ENCODE peak calls at places on chromosome 4, in five cellular contexts. One of them, this sample, is unnamed.

GRCh38 chr4:155568641-155569040 is 98.0 kb upstream of the GUCY1A1 start:
- DNase-seq in choroid plexus epithelial cell: no peak
- DNase-seq in activated naive CD8-positive, alpha-beta T cell treated with anti-CD3 and anti-CD28 coated beads, Interleukin-2, amount 50 U/mL, for 24 hours: no peak
- DNase-seq in T-helper 2 cell: no peak
- DNase-seq in AML-193: no peak
- DNase-seq in this sample: no peak

GRCh38 chr4:39641451-39641850 is 2.8 kb upstream of the SMIM14 start:
- DNase-seq in choroid plexus epithelial cell: no peak
- DNase-seq in activated naive CD8-positive, alpha-beta T cell treated with anti-CD3 and anti-CD28 coated beads, Interleukin-2, amount 50 U/mL, for 24 hours: no peak
- DNase-seq in T-helper 2 cell: no peak
- DNase-seq in AML-193: no peak
- DNase-seq in this sample: no peak

GRCh38 chr4:52036875-52037274 is 1.2 kb downstream of the SGCB start:
- DNase-seq in choroid plexus epithelial cell: no peak
- DNase-seq in activated naive CD8-positive, alpha-beta T cell treated with anti-CD3 and anti-CD28 coated beads, Interleukin-2, amount 50 U/mL, for 24 hours: no peak
- DNase-seq in T-helper 2 cell: no peak
- DNase-seq in AML-193: no peak
- DNase-seq in this sample: no peak

GRCh38 chr4:147582386-147583077 is 34.7 kb upstream of the TMEM184C start:
- DNase-seq in choroid plexus epithelial cell: peak; percentile 91
- DNase-seq in activated naive CD8-positive, alpha-beta T cell treated with anti-CD3 and anti-CD28 coated beads, Interleukin-2, amount 50 U/mL, for 24 hours: no peak
- DNase-seq in T-helper 2 cell: no peak
- DNase-seq in AML-193: no peak
- DNase-seq in this sample: no peak

GRCh38 chr4:168880811-168881595 is 129.1 kb downstream of the CBR4 start:
- DNase-seq in choroid plexus epithelial cell: no peak
- DNase-seq in activated naive CD8-positive, alpha-beta T cell treated with anti-CD3 and anti-CD28 coated beads, Interleukin-2, amount 50 U/mL, for 24 hours: no peak
- DNase-seq in T-helper 2 cell: no peak
- DNase-seq in AML-193: peak; percentile 91
- DNase-seq in this sample: no peak

GRCh38 chr4:74675673-74676279 is 118.5 kb downstream of the BTC start:
- DNase-seq in choroid plexus epithelial cell: peak; percentile 88
- DNase-seq in activated naive CD8-positive, alpha-beta T cell treated with anti-CD3 and anti-CD28 coated beads, Interleukin-2, amount 50 U/mL, for 24 hours: no peak
- DNase-seq in T-helper 2 cell: no peak
- DNase-seq in AML-193: peak; percentile 68
- DNase-seq in this sample: peak; percentile 11

GRCh38 chr4:142404191-142404611 is 441.9 kb downstream of the INPP4B start:
- DNase-seq in choroid plexus epithelial cell: peak; percentile 77
- DNase-seq in activated naive CD8-positive, alpha-beta T cell treated with anti-CD3 and anti-CD28 coated beads, Interleukin-2, amount 50 U/mL, for 24 hours: peak; percentile 69
- DNase-seq in T-helper 2 cell: no peak
- DNase-seq in AML-193: peak; percentile 21
- DNase-seq in this sample: no peak

GRCh38 chr4:183347586-183347985 is 25.4 kb upstream of the CLDN24 start:
- DNase-seq in choroid plexus epithelial cell: peak; percentile 68
- DNase-seq in activated naive CD8-positive, alpha-beta T cell treated with anti-CD3 and anti-CD28 coated beads, Interleukin-2, amount 50 U/mL, for 24 hours: no peak
- DNase-seq in T-helper 2 cell: no peak
- DNase-seq in AML-193: no peak
- DNase-seq in this sample: no peak

GRCh38 chr4:87819281-87819919 is 13.4 kb upstream of the MEPE start:
- DNase-seq in choroid plexus epithelial cell: peak; percentile 86
- DNase-seq in activated naive CD8-positive, alpha-beta T cell treated with anti-CD3 and anti-CD28 coated beads, Interleukin-2, amount 50 U/mL, for 24 hours: no peak
- DNase-seq in T-helper 2 cell: no peak
- DNase-seq in AML-193: no peak
- DNase-seq in this sample: no peak

GRCh38 chr4:11542952-11543351 is 114.3 kb upstream of the HS3ST1 start:
- DNase-seq in choroid plexus epithelial cell: no peak
- DNase-seq in activated naive CD8-positive, alpha-beta T cell treated with anti-CD3 and anti-CD28 coated beads, Interleukin-2, amount 50 U/mL, for 24 hours: no peak
- DNase-seq in T-helper 2 cell: no peak
- DNase-seq in AML-193: no peak
- DNase-seq in this sample: no peak

GRCh38 chr4:41620594-41621256 is 82.8 kb downstream of the LIMCH1 start:
- DNase-seq in choroid plexus epithelial cell: no peak
- DNase-seq in activated naive CD8-positive, alpha-beta T cell treated with anti-CD3 and anti-CD28 coated beads, Interleukin-2, amount 50 U/mL, for 24 hours: no peak
- DNase-seq in T-helper 2 cell: no peak
- DNase-seq in AML-193: no peak
- DNase-seq in this sample: peak; percentile 12

GRCh38 chr4:185709802-185710486 is 102.0 kb downstream of the SORBS2 start:
- DNase-seq in choroid plexus epithelial cell: peak; percentile 78
- DNase-seq in activated naive CD8-positive, alpha-beta T cell treated with anti-CD3 and anti-CD28 coated beads, Interleukin-2, amount 50 U/mL, for 24 hours: no peak
- DNase-seq in T-helper 2 cell: no peak
- DNase-seq in AML-193: no peak
- DNase-seq in this sample: no peak

GRCh38 chr4:7785017-7785416 is 154.6 kb downstream of the AFAP1 start:
- DNase-seq in choroid plexus epithelial cell: peak; percentile 62
- DNase-seq in activated naive CD8-positive, alpha-beta T cell treated with anti-CD3 and anti-CD28 coated beads, Interleukin-2, amount 50 U/mL, for 24 hours: no peak
- DNase-seq in T-helper 2 cell: no peak
- DNase-seq in AML-193: no peak
- DNase-seq in this sample: no peak

GRCh38 chr4:53640576-53641459 is 49.5 kb upstream of the LNX1 start:
- DNase-seq in choroid plexus epithelial cell: no peak
- DNase-seq in activated naive CD8-positive, alpha-beta T cell treated with anti-CD3 and anti-CD28 coated beads, Interleukin-2, amount 50 U/mL, for 24 hours: no peak
- DNase-seq in T-helper 2 cell: no peak
- DNase-seq in AML-193: no peak
- DNase-seq in this sample: peak; percentile 43

GRCh38 chr4:1419708-1420107 is 13.5 kb upstream of the NKX1-1 start:
- DNase-seq in choroid plexus epithelial cell: no peak
- DNase-seq in activated naive CD8-positive, alpha-beta T cell treated with anti-CD3 and anti-CD28 coated beads, Interleukin-2, amount 50 U/mL, for 24 hours: no peak
- DNase-seq in T-helper 2 cell: no peak
- DNase-seq in AML-193: no peak
- DNase-seq in this sample: no peak

GRCh38 chr4:52037730-52038108 is 380 bp downstream of the SGCB start:
- DNase-seq in choroid plexus epithelial cell: peak; percentile 39
- DNase-seq in activated naive CD8-positive, alpha-beta T cell treated with anti-CD3 and anti-CD28 coated beads, Interleukin-2, amount 50 U/mL, for 24 hours: peak; percentile 19
- DNase-seq in T-helper 2 cell: no peak
- DNase-seq in AML-193: no peak
- DNase-seq in this sample: peak; percentile 18

GRCh38 chr4:38600575-38600974 is 63.4 kb upstream of the KLF3 start:
- DNase-seq in choroid plexus epithelial cell: no peak
- DNase-seq in activated naive CD8-positive, alpha-beta T cell treated with anti-CD3 and anti-CD28 coated beads, Interleukin-2, amount 50 U/mL, for 24 hours: no peak
- DNase-seq in T-helper 2 cell: no peak
- DNase-seq in AML-193: no peak
- DNase-seq in this sample: no peak

GRCh38 chr4:11342401-11342800 is 86.3 kb downstream of the HS3ST1 start:
- DNase-seq in choroid plexus epithelial cell: no peak
- DNase-seq in activated naive CD8-positive, alpha-beta T cell treated with anti-CD3 and anti-CD28 coated beads, Interleukin-2, amount 50 U/mL, for 24 hours: no peak
- DNase-seq in T-helper 2 cell: no peak
- DNase-seq in AML-193: no peak
- DNase-seq in this sample: no peak